ENCODE peak calls at places on chromosomes 4 and X, in six cellular contexts. One of them, this sample, is unnamed. For H3K4me1, the result is how much of the 10 kb centered on the place peaks cover.

GRCh38 chrX:123833387-123833786 is 26.5 kb upstream of the XIAP start:
- DNase-seq in H1: peak
- DNase-seq in H9: peak
- DNase-seq in mesenchymal stem cell: peak
- DNase-seq in trophoblast cell: peak
- DNase-seq in IMR-90: peak
- DNase-seq in this sample: peak

GRCh38 chr4:136329042-136329662 is 1203.1 kb downstream of the PCDH18 start:
- DNase-seq in H9: no peak
- DNase-seq in trophoblast cell: no peak
- DNase-seq in IMR-90: no peak
- DNase-seq in H1: no peak
- DNase-seq in mesenchymal stem cell: no peak
- DNase-seq in this sample: no peak

GRCh38 chr4:59553063-59553738 is 1646.9 kb upstream of the ADGRL3 start:
- DNase-seq in H1: no peak
- DNase-seq in IMR-90: no peak
- DNase-seq in H9: no peak
- DNase-seq in trophoblast cell: peak
- DNase-seq in mesenchymal stem cell: peak
- DNase-seq in this sample: no peak

GRCh38 chr4:151614532-151614931 is 146.3 kb downstream of the GATB start:
- DNase-seq in mesenchymal stem cell: no peak
- DNase-seq in IMR-90: no peak
- DNase-seq in H1: no peak
- DNase-seq in H9: no peak
- DNase-seq in trophoblast cell: no peak
- DNase-seq in this sample: no peak

GRCh38 chrX:44828008-44828605 is 15.7 kb upstream of the DUSP21 start:
- DNase-seq in trophoblast cell: no peak
- DNase-seq in mesenchymal stem cell: peak
- DNase-seq in H1: no peak
- DNase-seq in IMR-90: peak
- DNase-seq in H9: no peak
- DNase-seq in this sample: no peak

GRCh38 chrX:107659768-107660167 is 31.5 kb downstream of the PRPS1 start:
- DNase-seq in trophoblast cell: no peak
- DNase-seq in H9: no peak
- DNase-seq in IMR-90: peak
- DNase-seq in H1: no peak
- DNase-seq in mesenchymal stem cell: peak
- DNase-seq in this sample: no peak

GRCh38 chrX:123905334-123905733 is 45.5 kb downstream of the XIAP start:
- DNase-seq in H1: no peak
- DNase-seq in H9: no peak
- DNase-seq in trophoblast cell: no peak
- DNase-seq in mesenchymal stem cell: no peak
- DNase-seq in IMR-90: no peak
- DNase-seq in this sample: no peak

GRCh38 chrX:43969504-43970501 is 3.4 kb downstream of the NDP start:
- DNase-seq in H1: no peak
- DNase-seq in H9: no peak
- DNase-seq in trophoblast cell: no peak
- DNase-seq in mesenchymal stem cell: peak
- DNase-seq in IMR-90: peak
- DNase-seq in this sample: peak

GRCh38 chr4:38583102-38583501 is 80.9 kb upstream of the KLF3 start:
- DNase-seq in mesenchymal stem cell: peak
- DNase-seq in H9: no peak
- DNase-seq in H1: no peak
- DNase-seq in trophoblast cell: no peak
- DNase-seq in IMR-90: no peak
- DNase-seq in this sample: no peak

GRCh38 chr4:1400861-1401408 is 5.3 kb downstream of the NKX1-1 start:
- DNase-seq in trophoblast cell: no peak
- DNase-seq in H9: no peak
- DNase-seq in H1: no peak
- DNase-seq in IMR-90: no peak
- DNase-seq in mesenchymal stem cell: no peak
- DNase-seq in this sample: no peak

GRCh38 chr4:16225996-16226815 is at the start of gene TAPT1:
- DNase-seq in trophoblast cell: peak
- DNase-seq in mesenchymal stem cell: peak
- DNase-seq in H9: peak
- DNase-seq in IMR-90: peak
- DNase-seq in H1: no peak
- DNase-seq in this sample: peak

GRCh38 chrX:148310402-148311200 is 189.8 kb upstream of the AFF2 start:
- DNase-seq in H1: no peak
- DNase-seq in IMR-90: no peak
- DNase-seq in mesenchymal stem cell: no peak
- DNase-seq in H9: no peak
- DNase-seq in trophoblast cell: no peak
- DNase-seq in this sample: no peak

GRCh38 chrX:16882188-16882587 is 12.0 kb upstream of the RBBP7 start:
- DNase-seq in H9: no peak
- DNase-seq in mesenchymal stem cell: peak
- DNase-seq in trophoblast cell: peak
- DNase-seq in IMR-90: peak
- DNase-seq in H1: no peak
- DNase-seq in this sample: no peak

GRCh38 chr4:168740686-168741085 is 243.8 kb downstream of the PALLD start:
- DNase-seq in H1: no peak
- DNase-seq in mesenchymal stem cell: no peak
- DNase-seq in IMR-90: no peak
- DNase-seq in trophoblast cell: no peak
- DNase-seq in H9: no peak
- DNase-seq in this sample: no peak

GRCh38 chrX:11465648-11466411 is 172.6 kb downstream of the AMELX start:
- DNase-seq in mesenchymal stem cell: no peak
- DNase-seq in IMR-90: peak
- DNase-seq in H9: no peak
- DNase-seq in H1: no peak
- DNase-seq in trophoblast cell: no peak
- DNase-seq in this sample: no peak

GRCh38 chr4:165874799-165875371 is 1.8 kb downstream of the TLL1 start:
- DNase-seq in IMR-90: no peak
- DNase-seq in H9: peak
- DNase-seq in H1: no peak
- DNase-seq in trophoblast cell: peak
- DNase-seq in mesenchymal stem cell: peak
- DNase-seq in this sample: peak

GRCh38 chr4:93870876-93871458 is 42.4 kb downstream of the ATOH1 start:
- DNase-seq in H9: no peak
- DNase-seq in trophoblast cell: no peak
- DNase-seq in IMR-90: no peak
- DNase-seq in mesenchymal stem cell: no peak
- DNase-seq in H1: no peak
- DNase-seq in this sample: no peak

GRCh38 chr4:29734343-29734742 is 985.8 kb upstream of the PCDH7 start:
- DNase-seq in IMR-90: no peak
- DNase-seq in H1: no peak
- DNase-seq in trophoblast cell: no peak
- DNase-seq in mesenchymal stem cell: no peak
- DNase-seq in H9: no peak
- DNase-seq in this sample: no peak

GRCh38 chr4:151276787-151277557 is at the start of gene PRSS48:
- DNase-seq in trophoblast cell: peak
- DNase-seq in IMR-90: peak
- DNase-seq in H1: peak
- DNase-seq in H9: peak
- DNase-seq in mesenchymal stem cell: peak
- DNase-seq in this sample: peak

GRCh38 chr4:102614801-102615200 is 113.6 kb downstream of the NFKB1 start:
- DNase-seq in IMR-90: no peak
- DNase-seq in H1: no peak
- DNase-seq in mesenchymal stem cell: no peak
- DNase-seq in H9: peak
- DNase-seq in trophoblast cell: no peak
- DNase-seq in this sample: no peak

GRCh38 chr4:157052429-157053040 is 23.4 kb upstream of the GLRB start:
- DNase-seq in mesenchymal stem cell: no peak
- DNase-seq in IMR-90: no peak
- DNase-seq in trophoblast cell: no peak
- DNase-seq in H1: no peak
- DNase-seq in H9: peak
- DNase-seq in this sample: no peak

GRCh38 chrX:155662297-155662696 is 49.5 kb upstream of the TMLHE start:
- DNase-seq in IMR-90: no peak
- DNase-seq in H1: no peak
- DNase-seq in H9: no peak
- DNase-seq in mesenchymal stem cell: peak
- DNase-seq in trophoblast cell: no peak
- DNase-seq in this sample: no peak

GRCh38 chr4:107138433-107138832 is 102.3 kb upstream of the DKK2 start:
- DNase-seq in trophoblast cell: no peak
- DNase-seq in H9: no peak
- DNase-seq in H1: no peak
- DNase-seq in IMR-90: no peak
- DNase-seq in mesenchymal stem cell: no peak
- DNase-seq in this sample: no peak

GRCh38 chr4:56909083-56909981 is 1.6 kb downstream of the REST start:
- DNase-seq in H1: no peak
- DNase-seq in IMR-90: peak
- DNase-seq in trophoblast cell: peak
- DNase-seq in mesenchymal stem cell: peak
- DNase-seq in H9: peak
- DNase-seq in this sample: peak

GRCh38 chrX:139692908-139693307 is 15.1 kb downstream of the MCF2 start:
- DNase-seq in trophoblast cell: no peak
- DNase-seq in H9: peak
- DNase-seq in H1: no peak
- DNase-seq in mesenchymal stem cell: no peak
- DNase-seq in IMR-90: no peak
- DNase-seq in this sample: no peak

DNA sequence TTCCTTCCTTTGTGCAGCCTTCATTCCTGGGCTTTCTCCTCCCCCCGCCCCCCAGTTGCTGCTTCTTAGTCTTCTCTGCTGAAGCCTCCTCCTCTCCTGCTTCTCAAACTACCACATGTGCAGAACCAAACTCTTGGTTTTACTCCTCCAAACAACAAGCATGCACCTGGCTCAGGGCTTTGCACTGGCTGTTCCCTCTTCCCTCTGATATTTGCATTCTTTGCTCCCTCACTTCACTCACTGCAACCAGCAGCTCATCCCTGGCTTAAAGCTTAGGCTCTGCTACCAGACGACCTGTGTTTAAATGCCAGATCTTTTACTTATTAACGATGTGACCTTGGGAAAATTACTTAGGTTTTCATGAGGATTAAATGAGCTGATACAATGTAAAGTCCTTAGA is 51.4 kb downstream of the MED28 start:
- DNase-seq in trophoblast cell: no peak
- DNase-seq in IMR-90: no peak
- DNase-seq in mesenchymal stem cell: no peak
- DNase-seq in H1: no peak
- DNase-seq in H9: no peak
- DNase-seq in this sample: no peak
- H3K14ac ChIP-seq in trophoblast cell: no peak
- H3K14ac ChIP-seq in IMR-90: no peak
- H3K14ac ChIP-seq in mesenchymal stem cell: no peak
- H3K14ac ChIP-seq in H1: no peak
- H3K14ac ChIP-seq in H9: no peak
- H3K14ac ChIP-seq in this sample: no peak

GRCh38 chr4:7973545-7973981 is 33.9 kb upstream of the AFAP1 start:
- DNase-seq in IMR-90: peak
- DNase-seq in H9: no peak
- DNase-seq in trophoblast cell: peak
- DNase-seq in mesenchymal stem cell: peak
- DNase-seq in H1: no peak
- DNase-seq in this sample: no peak

GRCh38 chr4:7970031-7970946 is 30.6 kb upstream of the AFAP1 start:
- DNase-seq in trophoblast cell: peak
- DNase-seq in H9: no peak
- DNase-seq in mesenchymal stem cell: peak
- DNase-seq in H1: no peak
- DNase-seq in IMR-90: peak
- DNase-seq in this sample: no peak

GRCh38 chr4:7971881-7972500 is 32.3 kb upstream of the AFAP1 start:
- DNase-seq in H1: no peak
- DNase-seq in IMR-90: no peak
- DNase-seq in H9: no peak
- DNase-seq in mesenchymal stem cell: no peak
- DNase-seq in trophoblast cell: peak
- DNase-seq in this sample: no peak

GRCh38 chr4:7968262-7968896 is 28.7 kb upstream of the AFAP1 start:
- DNase-seq in trophoblast cell: no peak
- DNase-seq in H1: no peak
- DNase-seq in IMR-90: no peak
- DNase-seq in mesenchymal stem cell: no peak
- DNase-seq in H9: no peak
- DNase-seq in this sample: no peak

GRCh38 chr4:7971159-7971631 is 31.5 kb upstream of the AFAP1 start:
- DNase-seq in H1: no peak
- DNase-seq in trophoblast cell: no peak
- DNase-seq in mesenchymal stem cell: no peak
- DNase-seq in IMR-90: no peak
- DNase-seq in H9: no peak
- DNase-seq in this sample: no peak
- H2BK5ac ChIP-seq in H1: no peak
- H2BK5ac ChIP-seq in trophoblast cell: no peak
- H2BK5ac ChIP-seq in mesenchymal stem cell: peak
- H2BK5ac ChIP-seq in IMR-90: peak
- H2BK5ac ChIP-seq in H9: no peak
- H2BK5ac ChIP-seq in this sample: peak

GRCh38 chr4:119039779-119040178 is 95.9 kb upstream of the MYOZ2 start:
- DNase-seq in trophoblast cell: no peak
- DNase-seq in mesenchymal stem cell: no peak
- DNase-seq in H1: no peak
- DNase-seq in IMR-90: no peak
- DNase-seq in H9: peak
- DNase-seq in this sample: no peak
- H3K4me1 ChIP-seq in trophoblast cell: under half
- H3K4me1 ChIP-seq in mesenchymal stem cell: under half
- H3K4me1 ChIP-seq in H1: under half
- H3K4me1 ChIP-seq in IMR-90: under half
- H3K4me1 ChIP-seq in H9: under half
- H3K4me1 ChIP-seq in this sample: under half

GRCh38 chr4:53928825-53929224 is 135.6 kb downstream of the CHIC2 start:
- DNase-seq in mesenchymal stem cell: peak
- DNase-seq in H9: no peak
- DNase-seq in H1: no peak
- DNase-seq in IMR-90: peak
- DNase-seq in trophoblast cell: no peak
- DNase-seq in this sample: no peak

GRCh38 chr4:53929955-53930798 is 134.2 kb downstream of the CHIC2 start:
- DNase-seq in H9: peak
- DNase-seq in mesenchymal stem cell: peak
- DNase-seq in IMR-90: peak
- DNase-seq in H1: peak
- DNase-seq in trophoblast cell: peak
- DNase-seq in this sample: peak

GRCh38 chr4:53932784-53933183 is 131.6 kb downstream of the CHIC2 start:
- DNase-seq in trophoblast cell: no peak
- DNase-seq in H1: no peak
- DNase-seq in mesenchymal stem cell: no peak
- DNase-seq in IMR-90: peak
- DNase-seq in H9: no peak
- DNase-seq in this sample: no peak

GRCh38 chr4:53929311-53929710 is 135.1 kb downstream of the CHIC2 start:
- DNase-seq in mesenchymal stem cell: no peak
- DNase-seq in H9: no peak
- DNase-seq in H1: no peak
- DNase-seq in IMR-90: peak
- DNase-seq in trophoblast cell: no peak
- DNase-seq in this sample: no peak

GRCh38 chr4:53931423-53932060 is 132.9 kb downstream of the CHIC2 start:
- DNase-seq in trophoblast cell: peak
- DNase-seq in H9: no peak
- DNase-seq in H1: no peak
- DNase-seq in IMR-90: no peak
- DNase-seq in mesenchymal stem cell: no peak
- DNase-seq in this sample: no peak
- H3K14ac ChIP-seq in trophoblast cell: no peak
- H3K14ac ChIP-seq in H9: no peak
- H3K14ac ChIP-seq in H1: no peak
- H3K14ac ChIP-seq in IMR-90: no peak
- H3K14ac ChIP-seq in mesenchymal stem cell: no peak
- H3K14ac ChIP-seq in this sample: no peak